ENCODE peak calls at places on chromosome 18, in six cellular contexts. One of them, this sample, is unnamed.
A peak's percentile ranks its signal among the peaks of the same experiment; 100 is the strongest.

GRCh38 chr18:23057096-23057495 is 78.2 kb upstream of the CABLES1 start:
- DNase-seq in foreskin fibroblast: no peak
- DNase-seq in AG09319: no peak
- DNase-seq in cardiac fibroblast: no peak
- DNase-seq in dorsolateral prefrontal cortex: no peak
- DNase-seq in B cell: no peak
- DNase-seq in this sample: no peak

GRCh38 chr18:64765908-64766307 is 617.0 kb upstream of the LINC00305 start:
- DNase-seq in cardiac fibroblast: no peak
- DNase-seq in foreskin fibroblast: no peak
- DNase-seq in dorsolateral prefrontal cortex: no peak
- DNase-seq in AG09319: no peak
- DNase-seq in B cell: no peak
- DNase-seq in this sample: no peak

GRCh38 chr18:45227004-45227403 is 388.3 kb upstream of the SLC14A2 start:
- DNase-seq in cardiac fibroblast: peak; percentile 19
- DNase-seq in AG09319: no peak
- DNase-seq in foreskin fibroblast: no peak
- DNase-seq in B cell: no peak
- DNase-seq in dorsolateral prefrontal cortex: no peak
- DNase-seq in this sample: no peak

GRCh38 chr18:73479472-73479871 is 611.7 kb upstream of the NETO1 start:
- DNase-seq in foreskin fibroblast: peak; percentile 48
- DNase-seq in dorsolateral prefrontal cortex: no peak
- DNase-seq in AG09319: no peak
- DNase-seq in B cell: no peak
- DNase-seq in cardiac fibroblast: peak; percentile 11
- DNase-seq in this sample: no peak

GRCh38 chr18:362914-363295 is 95.1 kb upstream of the THOC1 start:
- DNase-seq in cardiac fibroblast: peak; percentile 26
- DNase-seq in B cell: no peak
- DNase-seq in dorsolateral prefrontal cortex: no peak
- DNase-seq in foreskin fibroblast: no peak
- DNase-seq in AG09319: no peak
- DNase-seq in this sample: no peak

GRCh38 chr18:32237024-32237423 is 47.2 kb downstream of the MEP1B start:
- DNase-seq in cardiac fibroblast: no peak
- DNase-seq in AG09319: no peak
- DNase-seq in foreskin fibroblast: no peak
- DNase-seq in B cell: no peak
- DNase-seq in dorsolateral prefrontal cortex: no peak
- DNase-seq in this sample: no peak

GRCh38 chr18:907171-907879 is 2.7 kb downstream of the ADCYAP1 start:
- DNase-seq in AG09319: no peak
- DNase-seq in foreskin fibroblast: no peak
- DNase-seq in B cell: no peak
- DNase-seq in cardiac fibroblast: no peak
- DNase-seq in dorsolateral prefrontal cortex: no peak
- DNase-seq in this sample: peak; percentile 34

GRCh38 chr18:58363767-58364540 is 264.9 kb downstream of the ALPK2 start:
- DNase-seq in foreskin fibroblast: peak; percentile 29
- DNase-seq in B cell: no peak
- DNase-seq in dorsolateral prefrontal cortex: no peak
- DNase-seq in AG09319: no peak
- DNase-seq in cardiac fibroblast: peak; percentile 18
- DNase-seq in this sample: no peak

GRCh38 chr18:75210274-75211001 is at the start of gene TSHZ1:
- DNase-seq in cardiac fibroblast: peak; percentile 87
- DNase-seq in AG09319: no peak
- DNase-seq in dorsolateral prefrontal cortex: peak; percentile 68
- DNase-seq in B cell: peak; percentile 70
- DNase-seq in foreskin fibroblast: peak; percentile 87
- DNase-seq in this sample: peak; percentile 90

GRCh38 chr18:13270279-13270911 is 51.8 kb downstream of the LDLRAD4 start:
- DNase-seq in cardiac fibroblast: no peak
- DNase-seq in AG09319: no peak
- DNase-seq in dorsolateral prefrontal cortex: no peak
- DNase-seq in B cell: no peak
- DNase-seq in foreskin fibroblast: no peak
- DNase-seq in this sample: no peak

GRCh38 chr18:75727479-75727878 is 300.0 kb upstream of the SMIM21 start:
- DNase-seq in cardiac fibroblast: peak; percentile 47
- DNase-seq in B cell: peak; percentile 4
- DNase-seq in AG09319: no peak
- DNase-seq in dorsolateral prefrontal cortex: no peak
- DNase-seq in foreskin fibroblast: no peak
- DNase-seq in this sample: peak; percentile 14

GRCh38 chr18:48851563-48851962 is 99.2 kb downstream of the SMAD7 start:
- DNase-seq in AG09319: no peak
- DNase-seq in dorsolateral prefrontal cortex: no peak
- DNase-seq in foreskin fibroblast: no peak
- DNase-seq in cardiac fibroblast: no peak
- DNase-seq in B cell: no peak
- DNase-seq in this sample: no peak

GRCh38 chr18:54700580-54700979 is 109.5 kb downstream of the DYNAP start:
- DNase-seq in B cell: no peak
- DNase-seq in dorsolateral prefrontal cortex: no peak
- DNase-seq in foreskin fibroblast: no peak
- DNase-seq in AG09319: no peak
- DNase-seq in cardiac fibroblast: no peak
- DNase-seq in this sample: no peak

GRCh38 chr18:75936862-75937261 is 509.4 kb upstream of the SMIM21 start:
- DNase-seq in dorsolateral prefrontal cortex: no peak
- DNase-seq in AG09319: no peak
- DNase-seq in cardiac fibroblast: no peak
- DNase-seq in B cell: no peak
- DNase-seq in foreskin fibroblast: no peak
- DNase-seq in this sample: no peak

GRCh38 chr18:75915941-75916640 is 488.6 kb upstream of the SMIM21 start:
- DNase-seq in AG09319: no peak
- DNase-seq in B cell: no peak
- DNase-seq in cardiac fibroblast: peak; percentile 8
- DNase-seq in foreskin fibroblast: no peak
- DNase-seq in dorsolateral prefrontal cortex: peak; percentile 33
- DNase-seq in this sample: no peak

GRCh38 chr18:49650426-49650891 is 88.6 kb downstream of the LIPG start:
- DNase-seq in foreskin fibroblast: no peak
- DNase-seq in cardiac fibroblast: no peak
- DNase-seq in AG09319: no peak
- DNase-seq in dorsolateral prefrontal cortex: no peak
- DNase-seq in B cell: no peak
- DNase-seq in this sample: no peak

GRCh38 chr18:63850010-63850409 is 37.5 kb upstream of the SERPINB2 start:
- DNase-seq in B cell: no peak
- DNase-seq in cardiac fibroblast: peak; percentile 39
- DNase-seq in dorsolateral prefrontal cortex: no peak
- DNase-seq in AG09319: no peak
- DNase-seq in foreskin fibroblast: peak; percentile 61
- DNase-seq in this sample: peak; percentile 23

GRCh38 chr18:63975632-63976031 is 5.8 kb downstream of the SERPINB8 start:
- DNase-seq in B cell: peak; percentile 17
- DNase-seq in cardiac fibroblast: no peak
- DNase-seq in dorsolateral prefrontal cortex: no peak
- DNase-seq in AG09319: no peak
- DNase-seq in foreskin fibroblast: no peak
- DNase-seq in this sample: no peak

GRCh38 chr18:23146861-23147469 is 11.7 kb downstream of the CABLES1 start:
- DNase-seq in B cell: no peak
- DNase-seq in dorsolateral prefrontal cortex: no peak
- DNase-seq in cardiac fibroblast: no peak
- DNase-seq in AG09319: no peak
- DNase-seq in foreskin fibroblast: no peak
- DNase-seq in this sample: no peak

GRCh38 chr18:61502472-61502871 is 169.2 kb downstream of the CDH20 start:
- DNase-seq in B cell: peak; percentile 36
- DNase-seq in foreskin fibroblast: peak; percentile 45
- DNase-seq in AG09319: peak; percentile 29
- DNase-seq in dorsolateral prefrontal cortex: peak; percentile 53
- DNase-seq in cardiac fibroblast: peak; percentile 79
- DNase-seq in this sample: peak; percentile 51

GRCh38 chr18:74248189-74248975 is 43.4 kb downstream of the CYB5A start:
- DNase-seq in B cell: peak; percentile 66
- DNase-seq in cardiac fibroblast: no peak
- DNase-seq in foreskin fibroblast: no peak
- DNase-seq in AG09319: no peak
- DNase-seq in dorsolateral prefrontal cortex: no peak
- DNase-seq in this sample: no peak

GRCh38 chr18:2655954-2656236 is 369 bp downstream of the SMCHD1 start:
- DNase-seq in cardiac fibroblast: no peak
- DNase-seq in B cell: no peak
- DNase-seq in dorsolateral prefrontal cortex: no peak
- DNase-seq in foreskin fibroblast: no peak
- DNase-seq in AG09319: no peak
- DNase-seq in this sample: no peak

GRCh38 chr18:13338318-13338717 is 119.8 kb downstream of the LDLRAD4 start:
- DNase-seq in dorsolateral prefrontal cortex: no peak
- DNase-seq in cardiac fibroblast: no peak
- DNase-seq in B cell: no peak
- DNase-seq in AG09319: no peak
- DNase-seq in foreskin fibroblast: no peak
- DNase-seq in this sample: no peak

GRCh38 chr18:52237551-52237950 is 102.4 kb upstream of the DCC start:
- DNase-seq in B cell: no peak
- DNase-seq in dorsolateral prefrontal cortex: no peak
- DNase-seq in foreskin fibroblast: peak; percentile 66
- DNase-seq in AG09319: no peak
- DNase-seq in cardiac fibroblast: peak; percentile 43
- DNase-seq in this sample: no peak

GRCh38 chr18:52236134-52236533 is 103.9 kb upstream of the DCC start:
- DNase-seq in dorsolateral prefrontal cortex: no peak
- DNase-seq in AG09319: no peak
- DNase-seq in B cell: no peak
- DNase-seq in cardiac fibroblast: peak; percentile 57
- DNase-seq in foreskin fibroblast: peak; percentile 47
- DNase-seq in this sample: no peak
- TF ChIP-seq CTCF in dorsolateral prefrontal cortex: no peak
- TF ChIP-seq CTCF in AG09319: no peak
- TF ChIP-seq CTCF in B cell: no peak
- TF ChIP-seq CTCF in cardiac fibroblast: no peak
- TF ChIP-seq CTCF in foreskin fibroblast: no peak
- TF ChIP-seq CTCF in this sample: no peak

DNA sequence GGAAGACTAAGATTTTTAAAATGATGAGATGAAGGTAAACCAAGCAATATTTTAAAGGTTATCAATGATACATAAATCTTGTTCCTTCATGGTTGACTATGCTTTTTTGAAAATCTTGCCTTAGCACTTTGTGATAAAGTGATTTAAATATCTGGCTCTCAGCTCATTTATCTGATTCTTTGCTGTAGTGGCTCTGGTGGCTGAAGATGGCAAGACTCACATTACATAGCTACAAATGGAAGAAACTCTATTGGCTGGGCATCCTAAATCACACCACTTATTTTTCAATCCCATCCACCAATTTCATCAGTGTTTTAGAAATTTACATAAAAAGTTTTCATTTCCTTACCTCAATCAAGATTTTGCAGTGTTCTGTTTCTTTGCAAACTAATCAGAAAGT is 16.6 kb upstream of the APCDD1 start:
- DNase-seq in cardiac fibroblast: no peak
- DNase-seq in AG09319: no peak
- DNase-seq in B cell: no peak
- DNase-seq in dorsolateral prefrontal cortex: no peak
- DNase-seq in foreskin fibroblast: no peak
- DNase-seq in this sample: no peak
- TF ChIP-seq CTCF in cardiac fibroblast: no peak
- TF ChIP-seq CTCF in AG09319: no peak
- TF ChIP-seq CTCF in B cell: no peak
- TF ChIP-seq CTCF in dorsolateral prefrontal cortex: peak; percentile 24
- TF ChIP-seq CTCF in foreskin fibroblast: no peak
- TF ChIP-seq CTCF in this sample: no peak

GRCh38 chr18:68928762-68929675 is 131.1 kb downstream of the CCDC102B start:
- DNase-seq in cardiac fibroblast: no peak
- DNase-seq in dorsolateral prefrontal cortex: no peak
- DNase-seq in AG09319: no peak
- DNase-seq in B cell: no peak
- DNase-seq in foreskin fibroblast: no peak
- DNase-seq in this sample: no peak

GRCh38 chr18:68919900-68920299 is 122.0 kb downstream of the CCDC102B start:
- DNase-seq in AG09319: no peak
- DNase-seq in B cell: no peak
- DNase-seq in foreskin fibroblast: no peak
- DNase-seq in cardiac fibroblast: no peak
- DNase-seq in dorsolateral prefrontal cortex: no peak
- DNase-seq in this sample: no peak

GRCh38 chr18:68922392-68922791 is 124.5 kb downstream of the CCDC102B start:
- DNase-seq in cardiac fibroblast: no peak
- DNase-seq in B cell: no peak
- DNase-seq in AG09319: no peak
- DNase-seq in dorsolateral prefrontal cortex: no peak
- DNase-seq in foreskin fibroblast: no peak
- DNase-seq in this sample: no peak

DNA sequence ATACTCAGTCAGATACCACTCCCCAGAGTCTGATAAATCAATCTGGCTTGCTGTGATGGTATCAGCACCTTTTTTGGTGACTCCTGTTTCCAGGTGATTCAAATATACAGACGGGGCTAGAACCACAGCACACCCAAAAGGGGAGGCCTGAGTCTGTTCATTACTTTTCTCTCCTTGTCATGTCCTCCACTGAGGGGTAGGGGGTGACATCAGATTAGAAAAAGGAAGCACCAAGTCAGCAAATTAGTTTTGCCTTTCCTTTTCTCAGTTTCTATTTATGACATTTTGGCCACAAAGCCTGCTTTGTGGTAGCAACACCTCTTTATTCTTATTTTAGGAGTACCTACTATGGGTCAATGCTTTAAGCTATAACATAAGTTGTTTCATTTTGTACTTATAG is 127.4 kb downstream of the CCDC102B start:
- DNase-seq in cardiac fibroblast: peak; percentile 12
- DNase-seq in foreskin fibroblast: no peak
- DNase-seq in B cell: no peak
- DNase-seq in dorsolateral prefrontal cortex: no peak
- DNase-seq in AG09319: no peak
- DNase-seq in this sample: peak; percentile 12
- TF ChIP-seq CTCF in cardiac fibroblast: peak; percentile 8
- TF ChIP-seq CTCF in foreskin fibroblast: peak; percentile 7
- TF ChIP-seq CTCF in B cell: no peak
- TF ChIP-seq CTCF in dorsolateral prefrontal cortex: no peak
- TF ChIP-seq CTCF in AG09319: peak; percentile 30
- TF ChIP-seq CTCF in this sample: peak; percentile 60

GRCh38 chr18:35993013-35993412 is 20.5 kb downstream of the RMP24 start:
- DNase-seq in foreskin fibroblast: no peak
- DNase-seq in cardiac fibroblast: no peak
- DNase-seq in B cell: no peak
- DNase-seq in AG09319: no peak
- DNase-seq in dorsolateral prefrontal cortex: no peak
- DNase-seq in this sample: no peak

GRCh38 chr18:35999925-36000324 is 27.4 kb downstream of the RMP24 start:
- DNase-seq in dorsolateral prefrontal cortex: no peak
- DNase-seq in B cell: no peak
- DNase-seq in AG09319: no peak
- DNase-seq in cardiac fibroblast: no peak
- DNase-seq in foreskin fibroblast: no peak
- DNase-seq in this sample: no peak

DNA sequence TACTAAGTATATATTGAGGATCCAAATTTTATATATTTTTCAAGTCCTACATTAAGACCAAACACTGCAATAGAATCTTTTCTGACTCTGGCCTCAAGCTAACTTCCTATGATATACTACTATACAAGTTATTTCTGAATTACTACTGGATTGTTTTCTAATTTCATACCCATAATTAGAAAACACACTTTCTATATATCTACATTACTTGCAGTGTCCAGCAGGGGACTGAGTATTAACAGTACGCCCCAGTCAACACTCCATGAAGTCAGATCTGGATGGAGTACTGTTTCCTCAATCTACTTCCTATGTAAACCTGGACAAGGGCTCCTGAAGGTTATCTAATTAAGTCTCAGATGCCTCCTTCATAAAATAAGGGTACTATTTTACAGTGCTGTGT is 26.5 kb downstream of the RMP24 start:
- DNase-seq in cardiac fibroblast: peak; percentile 19
- DNase-seq in dorsolateral prefrontal cortex: no peak
- DNase-seq in AG09319: no peak
- DNase-seq in foreskin fibroblast: no peak
- DNase-seq in B cell: no peak
- DNase-seq in this sample: no peak
- TF ChIP-seq CTCF in cardiac fibroblast: peak; percentile 46
- TF ChIP-seq CTCF in dorsolateral prefrontal cortex: no peak
- TF ChIP-seq CTCF in AG09319: no peak
- TF ChIP-seq CTCF in foreskin fibroblast: peak; percentile 25
- TF ChIP-seq CTCF in B cell: peak; percentile 58
- TF ChIP-seq CTCF in this sample: no peak